ENCODE peak calls at places on chromosomes 11 and 22, in six cellular contexts. One of them, this sample, is unnamed.

GRCh38 chr11:64264371-64264852 is 13.1 kb downstream of the PLCB3 start:
- DNase-seq in endothelial cell of umbilical vein: no peak
- DNase-seq in OCI-LY7: no peak
- DNase-seq in GM23338: no peak
- DNase-seq in Panc1: no peak
- DNase-seq in BE2C: peak
- DNase-seq in this sample: no peak

GRCh38 chr11:14114269-14114668 is 151.7 kb downstream of the SPON1 start:
- DNase-seq in endothelial cell of umbilical vein: peak
- DNase-seq in BE2C: no peak
- DNase-seq in Panc1: no peak
- DNase-seq in OCI-LY7: no peak
- DNase-seq in GM23338: no peak
- DNase-seq in this sample: no peak

GRCh38 chr11:662689-663274 is 25.7 kb downstream of the DRD4 start:
- DNase-seq in endothelial cell of umbilical vein: peak
- DNase-seq in Panc1: peak
- DNase-seq in OCI-LY7: peak
- DNase-seq in GM23338: peak
- DNase-seq in BE2C: peak
- DNase-seq in this sample: peak

GRCh38 chr11:132901638-132902610 is 630.4 kb downstream of the OPCML start:
- DNase-seq in BE2C: no peak
- DNase-seq in Panc1: no peak
- DNase-seq in GM23338: peak
- DNase-seq in endothelial cell of umbilical vein: no peak
- DNase-seq in OCI-LY7: no peak
- DNase-seq in this sample: no peak

GRCh38 chr22:36907464-36907863 is 6.0 kb upstream of the CSF2RB start:
- DNase-seq in endothelial cell of umbilical vein: no peak
- DNase-seq in OCI-LY7: no peak
- DNase-seq in BE2C: no peak
- DNase-seq in Panc1: no peak
- DNase-seq in GM23338: no peak
- DNase-seq in this sample: no peak

GRCh38 chr11:2194877-2195755 is 23.5 kb upstream of the TH start:
- DNase-seq in GM23338: peak
- DNase-seq in endothelial cell of umbilical vein: peak
- DNase-seq in Panc1: no peak
- DNase-seq in BE2C: peak
- DNase-seq in OCI-LY7: peak
- DNase-seq in this sample: no peak

GRCh38 chr11:34161812-34162506 is 56.5 kb downstream of the NAT10 start:
- DNase-seq in GM23338: no peak
- DNase-seq in Panc1: no peak
- DNase-seq in endothelial cell of umbilical vein: no peak
- DNase-seq in BE2C: no peak
- DNase-seq in OCI-LY7: no peak
- DNase-seq in this sample: no peak

GRCh38 chr22:17228725-17229126 is 9.5 kb upstream of the ADA2 start:
- DNase-seq in GM23338: no peak
- DNase-seq in Panc1: no peak
- DNase-seq in BE2C: no peak
- DNase-seq in OCI-LY7: no peak
- DNase-seq in endothelial cell of umbilical vein: no peak
- DNase-seq in this sample: no peak

GRCh38 chr11:31819533-31820437 is 8.7 kb upstream of the PAX6 start:
- DNase-seq in OCI-LY7: no peak
- DNase-seq in Panc1: no peak
- DNase-seq in GM23338: peak
- DNase-seq in BE2C: no peak
- DNase-seq in endothelial cell of umbilical vein: no peak
- DNase-seq in this sample: no peak

GRCh38 chr11:123251656-123252344 is 56.8 kb upstream of the CLMP start:
- DNase-seq in Panc1: no peak
- DNase-seq in endothelial cell of umbilical vein: no peak
- DNase-seq in BE2C: no peak
- DNase-seq in GM23338: no peak
- DNase-seq in OCI-LY7: no peak
- DNase-seq in this sample: no peak

GRCh38 chr11:24697722-24698121 is 200.9 kb downstream of the LUZP2 start:
- DNase-seq in BE2C: no peak
- DNase-seq in GM23338: no peak
- DNase-seq in OCI-LY7: no peak
- DNase-seq in Panc1: no peak
- DNase-seq in endothelial cell of umbilical vein: peak
- DNase-seq in this sample: no peak

GRCh38 chr11:30733748-30734147 is 147.6 kb upstream of the MPPED2 start:
- DNase-seq in endothelial cell of umbilical vein: no peak
- DNase-seq in GM23338: no peak
- DNase-seq in Panc1: no peak
- DNase-seq in OCI-LY7: no peak
- DNase-seq in BE2C: no peak
- DNase-seq in this sample: no peak

GRCh38 chr11:75565221-75565814 is 3.3 kb downstream of the SERPINH1 start:
- DNase-seq in OCI-LY7: no peak
- DNase-seq in Panc1: no peak
- DNase-seq in GM23338: no peak
- DNase-seq in endothelial cell of umbilical vein: peak
- DNase-seq in BE2C: no peak
- DNase-seq in this sample: peak

GRCh38 chr11:121790435-121790834 is 325.6 kb downstream of the BLID start:
- DNase-seq in endothelial cell of umbilical vein: no peak
- DNase-seq in Panc1: no peak
- DNase-seq in BE2C: no peak
- DNase-seq in OCI-LY7: no peak
- DNase-seq in GM23338: peak
- DNase-seq in this sample: no peak

GRCh38 chr22:43277987-43278601 is 65.1 kb downstream of the SCUBE1 start:
- DNase-seq in BE2C: no peak
- DNase-seq in OCI-LY7: no peak
- DNase-seq in Panc1: no peak
- DNase-seq in GM23338: no peak
- DNase-seq in endothelial cell of umbilical vein: no peak
- DNase-seq in this sample: no peak

DNA sequence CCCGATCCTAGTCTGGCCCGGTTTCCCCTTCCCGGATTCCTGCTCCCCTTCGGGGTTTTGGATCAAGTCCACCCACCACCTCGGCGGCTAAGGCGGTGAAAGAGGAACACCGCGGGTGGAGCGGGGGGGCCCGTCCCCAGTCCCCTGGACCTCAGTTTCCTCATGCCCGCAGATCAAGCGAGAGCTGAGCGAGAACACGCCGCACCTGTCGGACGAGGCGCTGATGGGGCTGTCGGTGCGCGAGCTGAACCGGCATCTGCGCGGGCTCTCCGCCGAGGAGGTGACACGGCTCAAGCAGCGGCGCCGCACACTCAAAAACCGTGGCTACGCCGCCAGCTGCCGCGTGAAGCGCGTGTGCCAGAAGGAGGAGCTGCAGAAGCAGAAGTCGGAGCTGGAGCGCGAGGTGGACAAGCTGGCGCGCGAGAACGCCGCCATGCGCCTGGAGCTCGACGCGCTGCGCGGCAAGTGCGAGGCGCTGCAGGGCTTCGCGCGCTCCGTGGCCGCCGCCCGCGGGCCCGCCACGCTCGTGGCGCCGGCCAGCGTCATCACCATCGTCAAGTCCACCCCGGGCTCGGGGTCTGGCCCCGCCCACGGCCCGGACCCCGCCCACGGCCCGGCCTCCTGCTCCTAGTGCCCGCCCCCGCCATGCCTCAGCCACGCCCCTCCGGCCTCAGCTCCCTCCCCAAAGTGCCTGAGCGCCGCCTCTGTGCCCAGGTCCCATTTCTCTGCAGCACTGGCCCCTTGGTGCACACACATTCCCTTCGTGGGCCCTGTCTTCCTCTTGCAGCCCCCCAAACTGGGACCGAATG is 12.7 kb downstream of the MAFF start:
- DNase-seq in BE2C: peak
- DNase-seq in OCI-LY7: peak
- DNase-seq in GM23338: peak
- DNase-seq in Panc1: no peak
- DNase-seq in endothelial cell of umbilical vein: peak
- DNase-seq in this sample: no peak
- H3K4me3 ChIP-seq in BE2C: peak
- H3K4me3 ChIP-seq in OCI-LY7: peak
- H3K4me3 ChIP-seq in GM23338: peak
- H3K4me3 ChIP-seq in Panc1: no peak
- H3K4me3 ChIP-seq in endothelial cell of umbilical vein: no peak
- H3K4me3 ChIP-seq in this sample: peak

GRCh38 chr22:22150457-22150856 is 94.1 kb upstream of the VPREB1 start:
- DNase-seq in Panc1: no peak
- DNase-seq in endothelial cell of umbilical vein: no peak
- DNase-seq in OCI-LY7: no peak
- DNase-seq in GM23338: no peak
- DNase-seq in BE2C: no peak
- DNase-seq in this sample: no peak
- TF ChIP-seq CTCF in Panc1: no peak
- TF ChIP-seq CTCF in endothelial cell of umbilical vein: no peak
- TF ChIP-seq CTCF in OCI-LY7: no peak
- TF ChIP-seq CTCF in GM23338: no peak
- TF ChIP-seq CTCF in BE2C: no peak
- TF ChIP-seq CTCF in this sample: no peak

GRCh38 chr11:114110948-114111347 is 51.4 kb downstream of the ZBTB16 start:
- DNase-seq in GM23338: no peak
- DNase-seq in Panc1: no peak
- DNase-seq in OCI-LY7: no peak
- DNase-seq in endothelial cell of umbilical vein: no peak
- DNase-seq in BE2C: no peak
- DNase-seq in this sample: no peak
- H3K4me3 ChIP-seq in GM23338: no peak
- H3K4me3 ChIP-seq in Panc1: no peak
- H3K4me3 ChIP-seq in OCI-LY7: no peak
- H3K4me3 ChIP-seq in endothelial cell of umbilical vein: no peak
- H3K4me3 ChIP-seq in BE2C: no peak
- H3K4me3 ChIP-seq in this sample: no peak

DNA sequence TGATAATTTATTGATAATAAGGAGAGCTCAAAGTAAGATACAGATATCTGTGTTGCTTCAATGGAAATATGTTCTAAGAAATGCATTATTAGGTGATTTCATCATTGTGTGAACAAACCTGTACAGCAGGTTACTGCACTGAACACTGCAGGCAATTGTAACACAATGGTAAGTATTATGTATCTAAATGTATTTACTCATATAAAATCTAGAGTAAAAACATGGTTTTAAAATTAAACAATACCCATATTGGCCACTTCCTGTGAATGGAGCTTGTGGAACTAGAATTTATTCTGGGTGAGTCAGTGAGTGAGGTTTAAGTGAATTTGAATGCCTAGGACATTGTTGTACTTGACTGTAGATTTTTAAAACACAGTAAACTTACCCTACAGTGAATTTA is 722.9 kb upstream of the RAG2 start:
- DNase-seq in BE2C: no peak
- DNase-seq in OCI-LY7: no peak
- DNase-seq in endothelial cell of umbilical vein: no peak
- DNase-seq in GM23338: no peak
- DNase-seq in Panc1: no peak
- DNase-seq in this sample: no peak
- TF ChIP-seq CTCF in BE2C: no peak
- TF ChIP-seq CTCF in OCI-LY7: no peak
- TF ChIP-seq CTCF in endothelial cell of umbilical vein: no peak
- TF ChIP-seq CTCF in GM23338: no peak
- TF ChIP-seq CTCF in Panc1: no peak
- TF ChIP-seq CTCF in this sample: no peak

DNA sequence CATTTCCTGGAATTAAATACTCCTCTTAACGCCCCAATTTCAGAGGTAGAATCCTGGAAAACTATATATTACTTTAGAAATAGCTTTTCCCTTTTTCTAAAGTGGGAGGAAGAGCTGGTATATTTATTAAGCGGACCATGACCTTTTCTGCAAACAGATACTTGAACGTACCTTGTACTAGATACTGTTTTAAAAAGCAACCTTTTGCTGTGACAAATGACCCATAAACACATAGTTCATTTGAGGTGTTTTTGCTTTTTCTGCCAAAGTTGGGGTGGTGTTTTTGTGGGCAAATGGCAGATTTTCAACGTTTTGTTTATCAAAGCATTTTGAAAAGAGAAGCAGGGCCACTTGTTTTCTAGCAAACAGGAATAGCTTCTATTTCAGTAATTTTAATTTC is 2.2 kb downstream of the FBXO7 start:
- DNase-seq in GM23338: no peak
- DNase-seq in Panc1: no peak
- DNase-seq in BE2C: no peak
- DNase-seq in endothelial cell of umbilical vein: no peak
- DNase-seq in OCI-LY7: no peak
- DNase-seq in this sample: no peak
- H3K4me3 ChIP-seq in GM23338: no peak
- H3K4me3 ChIP-seq in Panc1: peak
- H3K4me3 ChIP-seq in BE2C: peak
- H3K4me3 ChIP-seq in endothelial cell of umbilical vein: no peak
- H3K4me3 ChIP-seq in OCI-LY7: peak
- H3K4me3 ChIP-seq in this sample: peak

GRCh38 chr22:29306175-29306829 is at the start of gene GAS2L1:
- DNase-seq in Panc1: no peak
- DNase-seq in GM23338: peak
- DNase-seq in OCI-LY7: peak
- DNase-seq in BE2C: peak
- DNase-seq in endothelial cell of umbilical vein: peak
- DNase-seq in this sample: peak
- TF ChIP-seq CTCF in Panc1: peak
- TF ChIP-seq CTCF in GM23338: peak
- TF ChIP-seq CTCF in OCI-LY7: peak
- TF ChIP-seq CTCF in BE2C: peak
- TF ChIP-seq CTCF in endothelial cell of umbilical vein: peak
- TF ChIP-seq CTCF in this sample: peak

GRCh38 chr22:27476729-27477128 is 324.8 kb downstream of the MN1 start:
- DNase-seq in endothelial cell of umbilical vein: no peak
- DNase-seq in OCI-LY7: no peak
- DNase-seq in GM23338: no peak
- DNase-seq in BE2C: no peak
- DNase-seq in Panc1: no peak
- DNase-seq in this sample: no peak
- H3K4me3 ChIP-seq in endothelial cell of umbilical vein: no peak
- H3K4me3 ChIP-seq in OCI-LY7: no peak
- H3K4me3 ChIP-seq in GM23338: no peak
- H3K4me3 ChIP-seq in BE2C: no peak
- H3K4me3 ChIP-seq in Panc1: no peak
- H3K4me3 ChIP-seq in this sample: no peak

This sample was measured in HFF-Myc.